ENCODE peak calls at places on chromosome 17, in eight cellular contexts. A is endothelial cell, H is brain pericyte, D is NCI-H1092 treated with DMSO at 0.1 percent for 48 hours, O is Caco-2, B is HCEC 1CT, P is anterior cingulate cortex, T is H54. C is an unnamed sample.
A peak's percentile ranks its signal among the peaks of the same experiment; 100 is the strongest.

GRCh38 chr17:20066253-20066652 is 57.1 kb downstream of the SPECC1 start:
- DNase-seq in A (no peak), H (no peak), D (no peak), O (no peak), B (peak; percentile 25), P (no peak), T (peak; percentile 69), C (peak; percentile 61)

GRCh38 chr17:43363926-43364285 is 34.9 kb upstream of the ARL4D start:
- DNase-seq in A (no peak), H (no peak), D (no peak), O (no peak), B (no peak), P (no peak), T (no peak), C (no peak)

GRCh38 chr17:29086628-29087332 is 43.8 kb downstream of the PIPOX start:
- DNase-seq in A (no peak), H (no peak), D (no peak), O (no peak), B (no peak), P (no peak), T (no peak), C (no peak)

GRCh38 chr17:69480197-69480596 is 65.7 kb downstream of the MAP2K6 start:
- DNase-seq in A (no peak), H (no peak), D (peak; percentile 8), O (no peak), B (no peak), P (no peak), T (no peak), C (no peak)

GRCh38 chr17:7014995-7015586 is 2.7 kb downstream of the RNASEK start:
- DNase-seq in A (no peak), H (no peak), D (no peak), O (no peak), B (peak; percentile 43), P (no peak), T (peak; percentile 62), C (no peak)

GRCh38 chr17:11651089-11651488 is 52.8 kb downstream of the DNAH9 start:
- DNase-seq in A (no peak), H (no peak), D (no peak), O (no peak), B (no peak), P (no peak), T (no peak), C (no peak)

GRCh38 chr17:67449885-67450755 is 73.0 kb downstream of the PITPNC1 start:
- DNase-seq in A (no peak), H (no peak), D (no peak), O (no peak), B (no peak), P (no peak), T (no peak), C (no peak)

GRCh38 chr17:78789663-78790181 is 7.6 kb upstream of the CYTH1 start:
- DNase-seq in A (no peak), H (no peak), D (peak; percentile 91), O (no peak), B (peak; percentile 33), P (no peak), T (no peak), C (no peak)

GRCh38 chr17:65753348-65753747 is 191.9 kb upstream of the AXIN2 start:
- DNase-seq in A (no peak), H (no peak), D (peak; percentile 6), O (no peak), B (no peak), P (no peak), T (no peak), C (no peak)

GRCh38 chr17:47694018-47694817 is at the start of gene TBKBP1:
- DNase-seq in A (peak; percentile 87), H (no peak), D (peak; percentile 44), O (peak; percentile 94), B (no peak), P (peak; percentile 51), T (peak; percentile 59), C (peak; percentile 59)

C was measured in A549.